ENCODE peak calls at places on chromosome X, in four cellular contexts. One of them, this sample, is unnamed.

GRCh38 chrX:116881961-116882360 is 419.2 kb upstream of the CT83 start:
- DNase-seq in Calu3: no peak
- DNase-seq in suprapubic skin: no peak
- DNase-seq in nephron progenitor cell: no peak
- DNase-seq in this sample: no peak

GRCh38 chrX:10156199-10157031 is at the start of gene CLCN4:
- DNase-seq in Calu3: peak; percentile 84
- DNase-seq in suprapubic skin: no peak
- DNase-seq in nephron progenitor cell: peak; percentile 55
- DNase-seq in this sample: no peak

GRCh38 chrX:140526138-140526537 is 21.3 kb upstream of the SOX3 start:
- DNase-seq in Calu3: no peak
- DNase-seq in suprapubic skin: no peak
- DNase-seq in nephron progenitor cell: no peak
- DNase-seq in this sample: no peak

GRCh38 chrX:53704294-53704693 is 17.8 kb upstream of the HUWE1 start:
- DNase-seq in Calu3: no peak
- DNase-seq in suprapubic skin: no peak
- DNase-seq in nephron progenitor cell: no peak
- DNase-seq in this sample: no peak

GRCh38 chrX:150730719-150731118 is 37.5 kb downstream of the MTMR1 start:
- DNase-seq in Calu3: no peak
- DNase-seq in suprapubic skin: no peak
- DNase-seq in nephron progenitor cell: no peak
- DNase-seq in this sample: no peak

GRCh38 chrX:41906515-41907165 is 16.7 kb downstream of the CASK start:
- DNase-seq in Calu3: no peak
- DNase-seq in suprapubic skin: no peak
- DNase-seq in nephron progenitor cell: no peak
- DNase-seq in this sample: no peak

GRCh38 chrX:95718746-95719145 is 965.9 kb upstream of the DIAPH2 start:
- DNase-seq in Calu3: no peak
- DNase-seq in suprapubic skin: no peak
- DNase-seq in nephron progenitor cell: no peak
- DNase-seq in this sample: no peak

GRCh38 chrX:45889471-45889870 is 655.8 kb downstream of the ZNF674 start:
- DNase-seq in Calu3: no peak
- DNase-seq in suprapubic skin: no peak
- DNase-seq in nephron progenitor cell: no peak
- DNase-seq in this sample: no peak

GRCh38 chrX:1006156-1006730 is 206.2 kb downstream of the CRLF2 start:
- DNase-seq in Calu3: no peak
- DNase-seq in suprapubic skin: no peak
- DNase-seq in nephron progenitor cell: no peak
- DNase-seq in this sample: no peak

GRCh38 chrX:127726227-127726626 is 326.0 kb downstream of the ACTRT1 start:
- DNase-seq in Calu3: no peak
- DNase-seq in suprapubic skin: no peak
- DNase-seq in nephron progenitor cell: no peak
- DNase-seq in this sample: no peak

GRCh38 chrX:74138943-74139342 is 165.0 kb upstream of the ZCCHC13 start:
- DNase-seq in Calu3: no peak
- DNase-seq in suprapubic skin: no peak
- DNase-seq in nephron progenitor cell: no peak
- DNase-seq in this sample: no peak

GRCh38 chrX:120311632-120312000 is 355 bp upstream of the TMEM255A start:
- DNase-seq in Calu3: no peak
- DNase-seq in suprapubic skin: no peak
- DNase-seq in nephron progenitor cell: no peak
- DNase-seq in this sample: no peak

GRCh38 chrX:120310861-120311631 is at the start of gene TMEM255A:
- DNase-seq in Calu3: no peak
- DNase-seq in suprapubic skin: peak; percentile 56
- DNase-seq in nephron progenitor cell: peak; percentile 28
- DNase-seq in this sample: peak; percentile 66

GRCh38 chrX:120308558-120308957 is 2.7 kb downstream of the TMEM255A start:
- DNase-seq in Calu3: peak; percentile 5
- DNase-seq in suprapubic skin: no peak
- DNase-seq in nephron progenitor cell: peak; percentile 56
- DNase-seq in this sample: no peak

GRCh38 chrX:120309873-120310730 is 1.2 kb downstream of the TMEM255A start:
- DNase-seq in Calu3: peak; percentile 2
- DNase-seq in suprapubic skin: no peak
- DNase-seq in nephron progenitor cell: peak; percentile 27
- DNase-seq in this sample: no peak

DNA sequence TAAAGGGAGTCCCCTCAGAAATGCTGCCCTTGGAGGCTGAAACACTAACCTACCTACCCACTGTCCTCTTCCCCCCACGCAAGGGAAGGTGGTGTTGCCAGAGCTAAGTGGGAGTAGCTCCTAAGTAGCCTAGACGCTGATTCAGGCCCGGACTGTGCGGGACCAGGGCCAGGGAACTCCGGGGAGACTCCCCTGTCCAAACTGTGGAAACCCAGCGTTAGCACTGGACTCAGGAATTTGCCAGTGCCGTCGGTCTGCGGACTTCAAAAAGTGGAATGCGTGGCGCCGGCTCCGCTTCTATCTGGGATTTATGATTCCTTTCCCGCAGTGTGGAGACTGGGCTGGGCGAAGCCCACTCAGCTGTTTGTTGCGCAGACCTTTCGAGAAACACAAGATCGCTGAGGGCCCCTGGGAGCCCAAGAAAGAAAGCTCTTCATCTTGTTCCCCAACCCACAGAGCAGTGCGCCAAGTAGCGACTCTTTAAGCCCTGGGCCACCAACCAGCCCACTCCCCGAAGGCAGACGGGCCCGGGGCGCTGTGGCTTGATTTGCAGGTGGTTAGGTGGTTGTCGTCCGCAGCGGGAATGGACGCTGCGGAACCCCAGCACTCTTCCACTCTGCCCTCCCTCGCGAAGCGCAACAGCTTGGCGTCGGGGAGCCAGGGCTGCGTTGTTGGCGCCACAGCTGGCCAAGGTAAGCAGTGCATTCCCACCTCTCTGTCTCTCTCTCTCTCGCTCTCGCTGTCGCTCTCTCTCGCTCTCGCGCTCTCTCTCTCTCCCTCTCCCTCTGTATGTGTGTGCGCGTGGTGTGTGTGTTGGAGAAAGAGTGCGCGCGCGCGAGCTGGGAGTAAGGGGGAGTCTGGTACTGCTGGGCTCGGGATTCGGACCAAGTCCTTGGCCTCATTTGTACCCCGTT is 2.0 kb downstream of the TMEM255A start:
- DNase-seq in Calu3: peak; percentile 70
- DNase-seq in suprapubic skin: peak; percentile 64
- DNase-seq in nephron progenitor cell: peak; percentile 56
- DNase-seq in this sample: peak; percentile 70
- TF ChIP-seq CTCF in Calu3: peak; percentile 39
- TF ChIP-seq CTCF in suprapubic skin: peak; percentile 30
- TF ChIP-seq CTCF in nephron progenitor cell: peak; percentile 29
- TF ChIP-seq CTCF in this sample: peak; percentile 61

GRCh38 chrX:50941638-50942037 is 31.1 kb downstream of the BMP15 start:
- DNase-seq in Calu3: peak; percentile 30
- DNase-seq in suprapubic skin: no peak
- DNase-seq in nephron progenitor cell: peak; percentile 4
- DNase-seq in this sample: no peak
- TF ChIP-seq CTCF in Calu3: peak; percentile 53
- TF ChIP-seq CTCF in suprapubic skin: peak; percentile 11
- TF ChIP-seq CTCF in nephron progenitor cell: no peak
- TF ChIP-seq CTCF in this sample: peak; percentile 48

GRCh38 chrX:24113161-24113560 is 36.4 kb upstream of the ZFX start:
- DNase-seq in Calu3: no peak
- DNase-seq in suprapubic skin: no peak
- DNase-seq in nephron progenitor cell: no peak
- DNase-seq in this sample: no peak
- TF ChIP-seq CTCF in Calu3: no peak
- TF ChIP-seq CTCF in suprapubic skin: no peak
- TF ChIP-seq CTCF in nephron progenitor cell: no peak
- TF ChIP-seq CTCF in this sample: no peak

GRCh38 chrX:16666541-16666940 is 16.6 kb downstream of the S100G start:
- DNase-seq in Calu3: no peak
- DNase-seq in suprapubic skin: no peak
- DNase-seq in nephron progenitor cell: no peak
- DNase-seq in this sample: no peak

GRCh38 chrX:16665089-16665488 is 15.1 kb downstream of the S100G start:
- DNase-seq in Calu3: no peak
- DNase-seq in suprapubic skin: no peak
- DNase-seq in nephron progenitor cell: no peak
- DNase-seq in this sample: no peak

DNA sequence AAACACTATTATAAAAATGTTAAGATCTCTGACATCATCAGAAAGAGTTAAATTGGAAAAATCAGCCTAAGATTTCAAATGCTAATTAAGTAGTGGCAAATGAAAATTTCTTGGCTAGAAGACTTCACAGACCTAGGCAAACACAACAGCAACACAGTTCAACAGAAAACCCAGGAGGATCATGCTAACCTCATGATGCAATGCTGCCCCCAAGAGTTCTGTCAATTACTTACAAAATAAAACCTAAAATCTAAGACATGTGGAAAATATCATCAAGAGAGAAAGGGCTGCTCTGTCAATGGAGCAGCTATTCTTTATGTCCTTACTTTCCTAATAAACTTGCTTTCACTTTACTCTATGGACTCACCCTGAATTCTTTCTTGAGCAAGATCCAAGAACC is 21.0 kb downstream of the S100G start:
- DNase-seq in Calu3: peak; percentile 5
- DNase-seq in suprapubic skin: no peak
- DNase-seq in nephron progenitor cell: peak; percentile 6
- DNase-seq in this sample: no peak
- TF ChIP-seq CTCF in Calu3: no peak
- TF ChIP-seq CTCF in suprapubic skin: no peak
- TF ChIP-seq CTCF in nephron progenitor cell: peak; percentile 33
- TF ChIP-seq CTCF in this sample: peak; percentile 65

This sample was measured in type B pancreatic cell.